ENCODE peak calls at places on chromosomes 2 and 18, in five cellular contexts. M, J, D, U and Z are unnamed samples. For H3K4me1 and H3K36me3, the result is how much of the 10 kb centered on the place peaks cover.

GRCh38 chr2:195364015-195364965 is 292.7 kb upstream of the SLC39A10 start:
- DNase-seq in M (peak), U (peak), D (no peak), J (no peak), Z (no peak)

GRCh38 chr18:22417496-22418188 is at the start of gene CTAGE1:
- DNase-seq in U (peak), J (no peak), D (no peak), M (peak), Z (no peak)

GRCh38 chr18:11500153-11501122 is 109.0 kb upstream of the SLC35G4 start:
- DNase-seq in M (peak), J (no peak), U (peak), D (no peak), Z (no peak)

GRCh38 chr18:58367425-58368140 is 261.3 kb downstream of the ALPK2 start:
- DNase-seq in J (no peak), M (no peak), U (no peak), D (no peak), Z (no peak)

GRCh38 chr18:24014986-24015896 is 687 bp downstream of the TTC39C start:
- DNase-seq in J (peak), M (peak), D (peak), U (peak), Z (peak)

GRCh38 chr2:199739413-199740110 is 111.4 kb downstream of the FTCDNL1 start:
- DNase-seq in U (peak), J (peak), D (peak), M (peak), Z (peak)

GRCh38 chr18:27413495-27414401 is 228.6 kb upstream of the CHST9 start:
- DNase-seq in D (no peak), U (peak), J (no peak), M (no peak), Z (no peak)

GRCh38 chr18:63320041-63320689 is 596 bp upstream of the BCL2 start:
- DNase-seq in J (peak), U (peak), D (peak), M (peak), Z (peak)

GRCh38 chr2:65545818-65546217 is 113.4 kb upstream of the SPRED2 start:
- DNase-seq in D (no peak), M (peak), U (peak), J (no peak), Z (no peak)

GRCh38 chr18:4399929-4400328 is 55.2 kb downstream of the DLGAP1 start:
- DNase-seq in D (no peak), J (no peak), M (no peak), U (no peak), Z (no peak)

GRCh38 chr2:47725808-47726207 is 57.1 kb upstream of the MSH6 start:
- DNase-seq in D (no peak), M (no peak), J (no peak), U (no peak), Z (no peak)

GRCh38 chr18:8505036-8505435 is 104.2 kb upstream of the RAB12 start:
- DNase-seq in M (no peak), J (no peak), D (no peak), U (no peak), Z (no peak)

GRCh38 chr2:104862061-104862941 is 8.4 kb downstream of the POU3F3 start:
- DNase-seq in M (no peak), D (no peak), U (peak), J (no peak), Z (no peak)

GRCh38 chr2:172208881-172209325 is 106.2 kb upstream of the DLX2 start:
- DNase-seq in M (peak), U (peak), D (no peak), J (no peak), Z (no peak)

GRCh38 chr2:195162194-195162593 is 494.8 kb upstream of the SLC39A10 start:
- DNase-seq in J (no peak), M (no peak), D (no peak), U (no peak), Z (no peak)

GRCh38 chr2:12169060-12169406 is 422.6 kb downstream of the LPIN1 start:
- DNase-seq in J (no peak), D (no peak), U (peak), M (peak), Z (no peak)

GRCh38 chr2:27583390-27583915 is 611 bp downstream of the ZNF512 start:
- DNase-seq in U (peak), M (peak), J (no peak), D (no peak), Z (no peak)

GRCh38 chr18:49625021-49625691 is 63.3 kb downstream of the LIPG start:
- DNase-seq in D (no peak), U (peak), J (no peak), M (peak), Z (no peak)

GRCh38 chr2:65277791-65278449 is 50.3 kb downstream of the ACTR2 start:
- DNase-seq in M (peak), U (peak), D (no peak), J (no peak), Z (no peak)

GRCh38 chr2:175730025-175730424 is 272.0 kb downstream of the LNPK start:
- DNase-seq in M (no peak), J (no peak), U (no peak), D (no peak), Z (no peak)

GRCh38 chr2:162116372-162116771 is 35.7 kb downstream of the GCG start:
- DNase-seq in J (no peak), D (no peak), M (no peak), U (no peak), Z (no peak)

GRCh38 chr2:28185881-28186280 is 206.8 kb upstream of the FOSL2 start:
- DNase-seq in M (peak), U (peak), D (no peak), J (no peak), Z (no peak)

GRCh38 chr2:10481666-10482157 is 33.6 kb upstream of the ODC1 start:
- DNase-seq in M (no peak), J (no peak), U (no peak), D (no peak), Z (no peak)

GRCh38 chr2:26148501-26148900 is 24.4 kb upstream of the GAREM2 start:
- DNase-seq in J (no peak), M (peak), D (no peak), U (peak), Z (no peak)

GRCh38 chr2:241902357-241902991 is 32.9 kb downstream of the RTP5 start:
- DNase-seq in D (no peak), U (no peak), J (no peak), M (no peak), Z (peak)

GRCh38 chr18:23229472-23229871 is 94.2 kb downstream of the CABLES1 start:
- DNase-seq in U (peak), J (no peak), M (peak), D (no peak), Z (no peak)

GRCh38 chr2:240624950-240625621 is at the start of gene GPR35:
- DNase-seq in U (peak), J (peak), M (peak), D (peak), Z (peak)

GRCh38 chr2:64653174-64654062 is at the start of gene SERTAD2:
- DNase-seq in D (peak), M (peak), U (peak), J (peak), Z (peak)

GRCh38 chr2:138602166-138602460 is 100.5 kb downstream of the SPOPL start:
- DNase-seq in U (peak), J (no peak), D (no peak), M (no peak), Z (no peak)

GRCh38 chr2:72738096-72738495 is 87.7 kb downstream of the EXOC6B start:
- DNase-seq in D (no peak), U (no peak), J (no peak), M (peak), Z (no peak)

GRCh38 chr2:118312963-118313756 is 224.9 kb downstream of the INSIG2 start:
- DNase-seq in U (no peak), J (no peak), M (no peak), D (no peak), Z (no peak)

GRCh38 chr2:159926695-159927094 is 128.7 kb upstream of the CD302 start:
- DNase-seq in J (no peak), D (no peak), U (no peak), M (no peak), Z (no peak)

GRCh38 chr18:25282282-25282681 is 69.7 kb downstream of the ZNF521 start:
- DNase-seq in M (no peak), D (no peak), J (no peak), U (no peak), Z (peak)

GRCh38 chr2:173963323-173963816 is 1.8 kb downstream of the SP3 start:
- DNase-seq in D (peak), M (peak), J (no peak), U (peak), Z (no peak)

GRCh38 chr2:18651842-18652774 is 62.7 kb upstream of the NT5C1B start:
- DNase-seq in M (peak), D (no peak), U (peak), J (no peak), Z (no peak)

GRCh38 chr2:23532311-23533013 is 147.5 kb downstream of the KLHL29 start:
- DNase-seq in U (no peak), J (no peak), D (peak), M (no peak), Z (peak)

GRCh38 chr18:55699233-55699765 is 111.3 kb upstream of the TCF4 start:
- DNase-seq in M (no peak), J (no peak), U (no peak), D (no peak), Z (no peak)
- TF ChIP-seq CTCF in M (no peak), J (no peak), U (no peak), D (no peak), Z (no peak)

DNA sequence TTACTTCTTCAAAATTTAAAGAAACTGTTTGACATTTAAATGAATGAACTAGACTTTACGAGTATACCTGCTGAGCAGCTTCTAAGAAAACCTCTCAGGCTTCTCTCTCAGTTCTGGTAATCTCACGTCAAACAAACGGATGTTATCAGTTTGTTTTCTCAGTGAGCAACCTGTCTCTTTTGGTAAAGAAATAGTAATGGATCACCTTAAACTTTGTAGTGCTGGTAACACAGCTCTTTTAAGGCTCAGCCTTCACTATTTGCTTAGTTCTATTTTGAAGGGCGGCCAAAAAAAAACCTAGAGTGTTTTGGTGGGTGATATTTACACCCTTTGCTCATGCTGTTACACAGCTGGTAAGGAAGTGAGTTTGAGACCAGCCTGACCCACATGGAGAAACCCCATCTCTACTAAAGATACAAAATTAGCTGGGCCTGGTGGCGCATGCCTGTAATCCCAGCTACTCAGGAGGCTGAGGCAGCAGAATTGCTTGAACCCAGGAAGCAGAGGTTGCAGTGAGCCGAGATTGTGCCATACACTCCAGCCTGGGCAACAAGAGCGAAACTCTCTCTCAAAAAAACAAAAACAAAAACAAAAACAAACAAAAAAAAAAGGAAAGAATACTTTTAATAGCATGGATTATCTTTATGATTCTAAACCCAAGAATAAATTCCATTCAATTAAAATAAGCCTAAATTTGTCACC is 15.9 kb downstream of the FN1 start:
- DNase-seq in U (no peak), M (no peak), J (no peak), D (no peak), Z (no peak)
- H3K4me1 ChIP-seq in U (under half), M (under half), J (under half), D (under half), Z (under half)

GRCh38 chr2:3312576-3313345 is 64.9 kb downstream of the EIPR1 start:
- DNase-seq in U (no peak), M (no peak), D (no peak), J (no peak), Z (no peak)
- H3K36me3 ChIP-seq in U (under half), M (under half), D (under half), J (under half), Z (under half)

GRCh38 chr18:6875764-6876163 is 146.2 kb downstream of the ARHGAP28 start:
- DNase-seq in J (no peak), M (no peak), U (no peak), D (no peak), Z (no peak)

GRCh38 chr18:6876646-6877045 is 147.1 kb downstream of the ARHGAP28 start:
- DNase-seq in M (peak), J (no peak), U (peak), D (no peak), Z (no peak)

GRCh38 chr18:6877288-6877687 is 147.8 kb downstream of the ARHGAP28 start:
- DNase-seq in M (no peak), D (no peak), J (no peak), U (no peak), Z (no peak)

GRCh38 chr18:6873352-6873751 is 143.8 kb downstream of the ARHGAP28 start:
- DNase-seq in J (no peak), D (no peak), M (no peak), U (no peak), Z (no peak)

DNA sequence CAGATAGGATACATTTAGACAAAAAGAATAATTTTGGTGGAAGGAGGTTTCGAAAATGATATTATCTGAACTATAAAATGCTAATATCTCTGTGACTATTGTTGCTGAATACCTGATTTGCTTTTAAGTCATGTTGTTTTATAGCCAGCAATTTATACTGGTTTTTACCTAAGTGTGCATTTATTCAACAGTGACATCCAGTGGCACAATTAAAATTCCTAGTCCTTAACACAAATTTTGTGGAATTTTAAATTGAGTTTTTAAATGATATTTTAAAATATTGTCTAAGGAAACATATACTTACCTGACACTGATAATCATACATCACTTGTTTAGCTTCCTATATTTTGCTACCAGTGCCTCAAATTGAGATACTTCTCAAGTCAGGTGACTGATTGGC is 144.8 kb downstream of the ARHGAP28 start:
- DNase-seq in D (no peak), M (peak), U (no peak), J (no peak), Z (no peak)
- TF ChIP-seq CTCF in D (no peak), M (peak), U (peak), J (no peak), Z (no peak)

GRCh38 chr2:85244798-85245197 is 83.0 kb downstream of the TGOLN2 start:
- DNase-seq in J (no peak), D (no peak), M (no peak), U (no peak), Z (no peak)
- H3K4me1 ChIP-seq in J (under half), D (under half), M (under half), U (under half), Z (under half)

GRCh38 chr2:235044501-235045271 is 92.9 kb downstream of the SH3BP4 start:
- DNase-seq in J (no peak), M (no peak), D (no peak), U (no peak), Z (no peak)
- H3K36me3 ChIP-seq in J (under half), M (half or more), D (under half), U (half or more), Z (under half)

DNA sequence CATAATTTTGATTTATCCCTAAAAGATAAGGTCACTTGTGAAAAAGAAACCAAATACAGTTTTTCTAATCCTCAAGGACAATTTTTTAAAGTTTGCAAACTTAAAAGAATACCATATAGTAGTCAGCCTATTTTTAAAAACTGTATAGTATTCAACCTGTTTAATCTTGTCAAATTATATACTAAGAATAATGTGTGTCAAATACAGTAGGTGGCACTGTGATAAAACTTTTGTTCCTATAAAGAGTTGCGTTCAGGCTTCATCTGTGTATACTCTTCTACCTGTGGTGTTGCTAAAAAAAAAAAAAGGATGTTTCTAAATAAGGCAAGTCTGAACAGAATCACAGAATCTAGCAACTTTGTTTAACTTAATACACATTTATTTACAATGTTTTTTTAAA is 68.6 kb downstream of the CCDC138 start:
- DNase-seq in M (peak), D (no peak), U (peak), J (no peak), Z (no peak)
- TF ChIP-seq CTCF in M (peak), D (peak), U (peak), J (no peak), Z (no peak)

GRCh38 chr2:96111257-96111640 is 5.1 kb downstream of the ADRA2B start:
- DNase-seq in D (no peak), M (no peak), J (no peak), U (no peak), Z (no peak)

GRCh38 chr2:96113367-96113677 is 3.0 kb downstream of the ADRA2B start:
- DNase-seq in M (no peak), U (no peak), J (peak), D (no peak), Z (no peak)

GRCh38 chr2:96110621-96111256 is 5.6 kb downstream of the ADRA2B start:
- DNase-seq in U (no peak), M (no peak), D (no peak), J (peak), Z (peak)

GRCh38 chr2:96112501-96113366 is 3.6 kb downstream of the ADRA2B start:
- DNase-seq in D (no peak), J (peak), M (no peak), U (no peak), Z (peak)

GRCh38 chr2:96111823-96112500 is 4.4 kb downstream of the ADRA2B start:
- DNase-seq in M (no peak), U (no peak), J (peak), D (no peak), Z (no peak)
- H3K4me1 ChIP-seq in M (under half), U (under half), J (under half), D (under half), Z (under half)

GRCh38 chr18:79410171-79410641 is 14.5 kb downstream of the NFATC1 start:
- DNase-seq in D (no peak), U (no peak), J (peak), M (no peak), Z (no peak)

GRCh38 chr18:79413426-79413825 is 17.7 kb downstream of the NFATC1 start:
- DNase-seq in J (peak), D (no peak), M (no peak), U (no peak), Z (no peak)

GRCh38 chr18:79410731-79411613 is 15.2 kb downstream of the NFATC1 start:
- DNase-seq in M (no peak), J (peak), D (no peak), U (no peak), Z (peak)

GRCh38 chr18:79413025-79413424 is 17.3 kb downstream of the NFATC1 start:
- DNase-seq in M (no peak), D (no peak), J (peak), U (no peak), Z (no peak)

GRCh38 chr18:79411614-79412526 is 16.1 kb downstream of the NFATC1 start:
- DNase-seq in M (no peak), D (no peak), U (no peak), J (peak), Z (peak)
- H3K36me3 ChIP-seq in M (under half), D (under half), U (under half), J (under half), Z (under half)